ENCODE peak calls at places on chromosomes 2 and 18, in four cellular contexts. R, H, E and U are unnamed samples.
A peak's percentile ranks its signal among the peaks of the same experiment; 100 is the strongest.

GRCh38 chr2:131552886-131553285 is 25.2 kb downstream of the CCDC74A start:
- DNase-seq in H (no peak), E (no peak), R (peak; percentile 33), U (no peak)

GRCh38 chr2:127100261-127101047 is 6.5 kb downstream of the BIN1 start:
- DNase-seq in E (no peak), H (no peak), R (peak; percentile 50), U (no peak)

GRCh38 chr2:234879671-234880455 is 72.0 kb upstream of the SH3BP4 start:
- DNase-seq in E (peak; percentile 74), R (no peak), H (no peak), U (no peak)

GRCh38 chr2:62672601-62673000 is 32.9 kb upstream of the EHBP1 start:
- DNase-seq in E (peak; percentile 66), R (peak; percentile 86), H (peak; percentile 36), U (no peak)

GRCh38 chr2:204104821-204105220 is 168.3 kb downstream of the ICOS start:
- DNase-seq in H (no peak), R (no peak), E (no peak), U (no peak)

GRCh38 chr18:33577688-33578370 is at the start of gene ASXL3:
- DNase-seq in H (no peak), R (peak; percentile 61), E (no peak), U (no peak)

GRCh38 chr2:186726938-186727337 is 33.1 kb downstream of the FAM171B start:
- DNase-seq in R (no peak), E (no peak), H (no peak), U (no peak)

GRCh38 chr2:215981135-215981534 is 32.2 kb downstream of the MREG start:
- DNase-seq in E (no peak), H (no peak), R (no peak), U (no peak)

GRCh38 chr2:135202751-135203150 is 150.7 kb downstream of the RAB3GAP1 start:
- DNase-seq in H (no peak), R (no peak), E (no peak), U (no peak)

GRCh38 chr2:212815453-212815852 is 276.9 kb upstream of the ERBB4 start:
- DNase-seq in H (no peak), R (no peak), E (no peak), U (no peak)

GRCh38 chr2:53473762-53474161 is 293.8 kb upstream of the CHAC2 start:
- DNase-seq in E (no peak), H (no peak), R (no peak), U (no peak)

GRCh38 chr2:42495234-42495581 is 1.4 kb upstream of the KCNG3 start:
- DNase-seq in H (no peak), E (no peak), R (no peak), U (no peak)

GRCh38 chr18:58285731-58286130 is 241.7 kb downstream of the NEDD4L start:
- DNase-seq in R (no peak), H (no peak), E (no peak), U (no peak)

GRCh38 chr18:43312891-43313290 is 35.6 kb upstream of the SYT4 start:
- DNase-seq in H (no peak), R (no peak), E (no peak), U (no peak)

GRCh38 chr2:55268288-55268906 is 634 bp downstream of the MTIF2 start:
- DNase-seq in R (no peak), E (no peak), H (no peak), U (no peak)

GRCh38 chr18:49510393-49511115 is 23.5 kb upstream of the C18orf32 start:
- DNase-seq in H (no peak), E (peak; percentile 43), R (peak; percentile 84), U (no peak)

GRCh38 chr2:138356178-138356577 is 145.4 kb upstream of the SPOPL start:
- DNase-seq in R (no peak), H (no peak), E (no peak), U (peak; percentile 72)

GRCh38 chr2:84940836-84941412 is 30.0 kb upstream of the KCMF1 start:
- DNase-seq in R (no peak), E (no peak), H (no peak), U (no peak)

GRCh38 chr2:23456881-23457760 is 72.1 kb downstream of the KLHL29 start:
- DNase-seq in R (no peak), E (peak; percentile 59), H (no peak), U (no peak)

GRCh38 chr2:150211164-150211631 is 276.3 kb downstream of the RND3 start:
- DNase-seq in E (peak; percentile 29), H (no peak), R (no peak), U (no peak)

GRCh38 chr2:214066847-214067246 is 344.0 kb upstream of the VWC2L start:
- DNase-seq in R (peak; percentile 61), E (no peak), H (no peak), U (no peak)

GRCh38 chr2:44360749-44361329 is 455 bp downstream of the PREPL start:
- DNase-seq in H (no peak), E (peak; percentile 6), R (no peak), U (no peak)

GRCh38 chr2:224802407-224802806 is 86.2 kb upstream of the CCDC195 start:
- DNase-seq in E (peak; percentile 56), H (no peak), R (peak; percentile 81), U (peak; percentile 15)

GRCh38 chr2:211157856-211158463 is 601.6 kb downstream of the CPS1 start:
- DNase-seq in H (no peak), E (peak; percentile 83), R (peak; percentile 90), U (no peak)

GRCh38 chr2:74551942-74552913 is 1.5 kb downstream of the LOXL3 start:
- DNase-seq in R (peak; percentile 30), H (no peak), E (no peak), U (no peak)

GRCh38 chr2:160332318-160332717 is 132.2 kb upstream of the ITGB6 start:
- DNase-seq in R (peak; percentile 63), E (peak; percentile 54), H (no peak), U (no peak)

GRCh38 chr18:26717123-26717522 is 148.4 kb downstream of the AQP4 start:
- DNase-seq in H (no peak), R (peak; percentile 63), E (no peak), U (no peak)

GRCh38 chr2:218217366-218218309 is 649 bp downstream of the ARPC2 start:
- DNase-seq in E (no peak), R (peak; percentile 73), H (no peak), U (no peak)

GRCh38 chr2:122186761-122187222 is 431.3 kb downstream of the TSN start:
- DNase-seq in R (no peak), E (no peak), H (no peak), U (no peak)

GRCh38 chr2:122193622-122194021 is 438.2 kb downstream of the TSN start:
- DNase-seq in R (no peak), H (no peak), E (no peak), U (no peak)

GRCh38 chr2:122194546-122194945 is 439.1 kb downstream of the TSN start:
- DNase-seq in R (no peak), H (no peak), E (no peak), U (no peak)

DNA sequence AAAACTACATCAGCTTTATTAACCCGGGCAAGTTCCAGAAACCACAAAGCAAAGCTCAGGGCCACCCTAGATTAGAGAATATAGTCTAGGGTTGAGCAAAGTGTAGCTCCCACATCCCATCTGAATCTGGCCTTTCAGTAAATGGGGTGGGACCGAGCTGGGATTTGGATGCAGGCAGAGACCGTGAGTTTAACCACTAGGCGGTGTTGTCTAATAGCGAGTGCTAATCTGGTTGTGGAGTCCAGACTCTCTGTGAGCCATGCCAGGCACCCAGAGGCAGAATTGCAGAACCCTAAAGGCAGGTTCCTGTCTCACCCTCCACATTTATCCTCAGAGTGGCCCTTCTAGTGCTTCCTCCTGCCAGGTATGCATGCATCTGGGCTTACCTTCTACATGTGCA is 435.9 kb downstream of the TSN start:
- DNase-seq in E (peak; percentile 7), R (peak; percentile 89), H (no peak), U (no peak)
- TF ChIP-seq CTCF in E (peak; percentile 66), R (peak; percentile 87), H (peak; percentile 94), U (peak; percentile 41)

GRCh38 chr2:124380350-124380749 is 355.3 kb downstream of the CNTNAP5 start:
- DNase-seq in E (no peak), H (no peak), R (no peak), U (no peak)
- H3K4me3 ChIP-seq in E (no peak overlapping the region), H (no peak overlapping the region), R (no peak overlapping the region), U (no peak overlapping the region)

GRCh38 chr2:168952424-168952823 is 51.3 kb downstream of the G6PC2 start:
- DNase-seq in E (no peak), R (no peak), H (no peak), U (no peak)

GRCh38 chr2:168955321-168955720 is 54.2 kb downstream of the G6PC2 start:
- DNase-seq in E (no peak), R (no peak), H (no peak), U (no peak)

GRCh38 chr2:168956392-168956791 is 55.3 kb downstream of the G6PC2 start:
- DNase-seq in H (no peak), E (no peak), R (no peak), U (no peak)

GRCh38 chr2:168951871-168952270 is 50.8 kb downstream of the G6PC2 start:
- DNase-seq in R (no peak), H (no peak), E (no peak), U (no peak)

GRCh38 chr2:168954256-168954655 is 53.2 kb downstream of the G6PC2 start:
- DNase-seq in E (no peak), R (no peak), H (no peak), U (no peak)
- TF ChIP-seq CTCF in E (no peak), R (no peak), H (no peak), U (no peak)

DNA sequence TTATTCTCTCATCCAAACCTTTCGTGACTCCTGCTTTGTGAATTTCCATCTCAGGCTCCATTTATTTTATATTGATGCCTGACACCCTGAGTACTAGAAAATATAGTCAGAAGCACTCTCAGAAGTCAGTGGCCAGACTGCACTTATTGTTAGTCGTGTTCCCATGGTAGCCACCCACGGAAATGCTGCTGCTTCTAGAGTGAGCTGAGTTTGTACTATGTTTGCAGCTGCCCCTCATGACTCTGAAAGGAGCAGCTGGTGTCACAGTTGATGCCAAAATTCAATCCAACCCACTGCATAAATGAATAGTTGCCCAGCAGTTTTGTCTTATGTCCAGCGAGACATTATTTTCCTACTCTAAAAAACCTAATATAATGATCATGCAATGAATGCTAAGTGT is 265.2 kb upstream of the SPHKAP start:
- DNase-seq in E (peak; percentile 5), H (no peak), R (no peak), U (no peak)
- H3K4me3 ChIP-seq in E (no peak overlapping the region), H (no peak overlapping the region), R (no peak overlapping the region), U (no peak overlapping the region)

DNA sequence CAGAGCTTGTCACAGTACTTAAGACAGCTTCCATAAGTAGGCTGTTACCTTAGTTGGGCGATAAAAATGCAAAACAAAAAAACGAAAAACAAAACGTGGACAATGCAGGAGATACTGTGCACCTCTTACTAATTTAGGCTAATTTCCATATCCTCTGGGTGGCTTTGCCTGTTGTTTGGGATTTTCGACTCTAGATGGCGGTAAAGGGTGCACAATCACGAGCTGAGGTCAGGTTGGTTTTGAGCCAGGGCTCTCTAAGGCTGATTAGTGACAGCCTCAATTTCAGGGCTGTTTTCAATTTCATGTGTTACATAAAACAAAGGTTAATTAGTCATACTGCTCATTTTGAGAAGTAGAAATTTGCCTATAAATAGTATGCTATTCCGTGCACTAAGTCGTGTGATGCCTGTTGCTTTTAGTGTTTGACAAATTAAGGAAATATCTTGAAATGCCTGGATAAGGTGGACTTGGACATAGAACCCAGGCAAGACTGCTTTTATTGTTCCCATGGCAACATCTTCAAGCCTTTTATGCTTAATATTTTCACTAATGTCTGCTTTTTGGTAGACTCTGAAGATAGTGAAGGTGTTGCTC is 493.1 kb downstream of the SOCS6 start:
- DNase-seq in R (peak; percentile 92), H (peak; percentile 10), E (peak; percentile 37), U (no peak)
- TF ChIP-seq CTCF in R (peak; percentile 91), H (peak; percentile 59), E (peak; percentile 77), U (no peak)